ENCODE peak calls at places on chromosome 1, in ten cellular contexts. Z is H7; P is nephron progenitor cell; C is T-cell; G is D341Med; Y is mucosa of descending colon; X is stimulated activated CD4-positive, alpha-beta T cell treated with anti-CD3 and anti-CD28 coated beads, Interleukin-4, amount 100 ng/mL, for 4 hours; J is NCI-H510A treated with DMSO at 0.1 percent for 48 hours; W is uterus; U is ELR. K is an unnamed sample.
A peak's percentile ranks its signal among the peaks of the same experiment; 100 is the strongest.

GRCh38 chr1:174534789-174535188 is 87.0 kb downstream of the GPR52 start:
- DNase-seq in Z (no peak), P (no peak), C (no peak), G (no peak), Y (no peak), X (no peak), J (no peak), W (no peak), U (peak; percentile 78), K (no peak)

GRCh38 chr1:9315411-9316079 is 22.9 kb downstream of the SPSB1 start:
- DNase-seq in Z (peak; percentile 33), P (no peak), C (no peak), G (no peak), Y (no peak), X (peak; percentile 43), J (no peak), W (no peak), U (peak; percentile 49), K (no peak)

GRCh38 chr1:78606274-78606673 is 14.0 kb upstream of the IFI44L start:
- DNase-seq in Z (no peak), P (no peak), C (no peak), G (no peak), Y (no peak), X (no peak), J (no peak), W (no peak), U (no peak), K (no peak)

GRCh38 chr1:157994081-157994581 is 686 bp downstream of the KIRREL1 start:
- DNase-seq in Z (peak; percentile 81), P (peak; percentile 51), C (no peak), G (no peak), Y (no peak), X (no peak), J (no peak), W (no peak), U (peak; percentile 39), K (no peak)

GRCh38 chr1:234218078-234218477 is 155.2 kb upstream of the COA6 start:
- DNase-seq in Z (no peak), P (no peak), C (no peak), G (peak; percentile 58), Y (no peak), X (no peak), J (no peak), W (no peak), U (peak; percentile 54), K (no peak)

GRCh38 chr1:172673761-172674160 is 14.9 kb downstream of the FASLG start:
- DNase-seq in Z (no peak), P (no peak), C (no peak), G (no peak), Y (no peak), X (no peak), J (no peak), W (no peak), U (no peak), K (no peak)

GRCh38 chr1:209590405-209590804 is 6.9 kb downstream of the CAMK1G start:
- DNase-seq in Z (peak; percentile 69), P (no peak), C (no peak), G (no peak), Y (peak; percentile 28), X (no peak), J (peak; percentile 30), W (no peak), U (no peak), K (no peak)

GRCh38 chr1:206430031-206430983 is 40.0 kb upstream of the IKBKE start:
- DNase-seq in Z (no peak), P (no peak), C (no peak), G (no peak), Y (peak; percentile 15), X (no peak), J (peak; percentile 52), W (no peak), U (peak; percentile 60), K (no peak)

GRCh38 chr1:55374801-55375616 is 159.8 kb upstream of the USP24 start:
- DNase-seq in Z (no peak), P (no peak), C (no peak), G (no peak), Y (peak; percentile 17), X (no peak), J (no peak), W (peak; percentile 62), U (peak; percentile 81), K (no peak)

GRCh38 chr1:42456754-42457089 is 379 bp downstream of the PPCS start:
- DNase-seq in Z (peak; percentile 76), P (no peak), C (peak; percentile 51), G (no peak), Y (peak; percentile 69), X (peak; percentile 49), J (peak; percentile 47), W (peak; percentile 37), U (peak; percentile 73), K (peak; percentile 77)

GRCh38 chr1:172273668-172274396 is 146.7 kb upstream of the C1orf105 start:
- DNase-seq in Z (no peak), P (no peak), C (no peak), G (no peak), Y (no peak), X (no peak), J (no peak), W (no peak), U (peak; percentile 5), K (no peak)

K was measured in lower lobe of right lung.